ENCODE peak calls at places on chromosomes 11 and 22, in four cellular contexts. One of them, this sample, is unnamed.

GRCh38 chr22:17570851-17571631 is 7.7 kb downstream of the SLC25A18 start:
- DNase-seq in heart left ventricle: peak
- DNase-seq in coronary artery: peak
- DNase-seq in Peyer's patch: no peak
- DNase-seq in this sample: no peak

GRCh38 chr11:69280451-69280850 is 13.5 kb upstream of the MYEOV start:
- DNase-seq in heart left ventricle: no peak
- DNase-seq in coronary artery: no peak
- DNase-seq in Peyer's patch: no peak
- DNase-seq in this sample: no peak

GRCh38 chr11:124841765-124842700 is 23.2 kb upstream of the ROBO3 start:
- DNase-seq in Peyer's patch: no peak
- DNase-seq in coronary artery: peak
- DNase-seq in heart left ventricle: no peak
- DNase-seq in this sample: no peak

GRCh38 chr22:43479962-43480361 is 68.1 kb downstream of the MPPED1 start:
- DNase-seq in coronary artery: no peak
- DNase-seq in Peyer's patch: no peak
- DNase-seq in heart left ventricle: no peak
- DNase-seq in this sample: no peak

GRCh38 chr11:92865352-92865751 is 104.1 kb upstream of the MTNR1B start:
- DNase-seq in coronary artery: no peak
- DNase-seq in heart left ventricle: no peak
- DNase-seq in Peyer's patch: no peak
- DNase-seq in this sample: no peak

GRCh38 chr11:104570088-104570701 is 328.1 kb downstream of the CASP12 start:
- DNase-seq in coronary artery: no peak
- DNase-seq in heart left ventricle: no peak
- DNase-seq in Peyer's patch: no peak
- DNase-seq in this sample: no peak

GRCh38 chr11:88469828-88470227 is 132.3 kb upstream of the CTSC start:
- DNase-seq in heart left ventricle: no peak
- DNase-seq in coronary artery: no peak
- DNase-seq in Peyer's patch: no peak
- DNase-seq in this sample: no peak

GRCh38 chr11:47443028-47443700 is 5.8 kb downstream of the RAPSN start:
- DNase-seq in Peyer's patch: no peak
- DNase-seq in coronary artery: no peak
- DNase-seq in heart left ventricle: no peak
- DNase-seq in this sample: no peak

GRCh38 chr22:16949561-16949960 is 58.5 kb downstream of the GAB4 start:
- DNase-seq in Peyer's patch: no peak
- DNase-seq in coronary artery: no peak
- DNase-seq in heart left ventricle: no peak
- DNase-seq in this sample: no peak

DNA sequence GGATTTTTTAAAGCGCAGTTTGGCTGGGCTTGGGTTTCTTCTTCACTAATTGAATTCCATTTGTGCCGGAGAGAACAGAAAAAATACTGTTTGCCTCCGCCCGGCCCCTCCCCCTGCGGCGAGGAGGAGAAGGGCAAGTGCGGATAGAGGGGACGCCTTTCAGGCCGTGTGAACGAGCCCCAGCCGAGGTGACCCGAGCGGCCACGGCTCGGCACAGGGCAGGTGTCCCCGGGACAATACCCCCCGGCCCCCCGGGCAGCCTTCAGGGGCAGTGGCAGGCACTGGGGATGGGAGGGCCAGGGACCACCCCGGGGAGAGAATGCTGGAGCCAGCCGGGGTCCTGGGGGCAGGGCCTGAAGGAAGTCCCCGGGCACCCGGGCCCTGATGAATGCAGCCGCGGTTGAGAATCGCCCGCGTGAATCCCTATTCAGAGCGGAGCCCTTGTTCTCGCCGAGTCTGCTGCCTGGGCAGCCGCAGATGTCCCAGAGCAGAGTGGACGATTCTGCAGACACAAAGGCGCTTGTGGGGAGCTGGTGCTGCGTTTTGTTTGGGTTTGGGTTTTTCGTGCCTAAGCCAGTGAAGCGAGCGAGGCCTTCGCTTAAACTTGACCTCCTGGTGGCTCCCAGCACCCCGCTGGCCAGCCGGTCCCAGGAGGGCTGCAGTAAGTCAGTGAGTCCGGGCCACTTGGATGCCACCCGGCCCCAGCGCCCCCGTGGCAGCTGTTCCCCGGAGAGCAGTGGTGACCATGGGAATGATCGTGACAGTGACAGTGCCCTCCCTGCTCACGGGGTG is 96.0 kb downstream of the WNT7B start:
- DNase-seq in heart left ventricle: peak
- DNase-seq in Peyer's patch: peak
- DNase-seq in coronary artery: no peak
- DNase-seq in this sample: no peak
- H3K4me3 ChIP-seq in heart left ventricle: no peak
- H3K4me3 ChIP-seq in Peyer's patch: no peak
- H3K4me3 ChIP-seq in coronary artery: peak
- H3K4me3 ChIP-seq in this sample: no peak

GRCh38 chr11:75431533-75432525 is 1.2 kb downstream of the KLHL35 start:
- DNase-seq in coronary artery: no peak
- DNase-seq in Peyer's patch: peak
- DNase-seq in heart left ventricle: peak
- DNase-seq in this sample: no peak

GRCh38 chr11:75428989-75429640 is 3.9 kb downstream of the KLHL35 start:
- DNase-seq in heart left ventricle: peak
- DNase-seq in Peyer's patch: peak
- DNase-seq in coronary artery: no peak
- DNase-seq in this sample: no peak

GRCh38 chr11:75429902-75430691 is 2.9 kb downstream of the KLHL35 start:
- DNase-seq in coronary artery: no peak
- DNase-seq in heart left ventricle: peak
- DNase-seq in Peyer's patch: peak
- DNase-seq in this sample: no peak

GRCh38 chr11:75429641-75429901 is 3.4 kb downstream of the KLHL35 start:
- DNase-seq in coronary artery: no peak
- DNase-seq in heart left ventricle: no peak
- DNase-seq in Peyer's patch: no peak
- DNase-seq in this sample: no peak

GRCh38 chr11:75430692-75431532 is 2.1 kb downstream of the KLHL35 start:
- DNase-seq in heart left ventricle: peak
- DNase-seq in Peyer's patch: peak
- DNase-seq in coronary artery: no peak
- DNase-seq in this sample: no peak
- H3K4me3 ChIP-seq in heart left ventricle: peak
- H3K4me3 ChIP-seq in Peyer's patch: peak
- H3K4me3 ChIP-seq in coronary artery: peak
- H3K4me3 ChIP-seq in this sample: peak

GRCh38 chr22:20268350-20269012 is 363 bp upstream of the RTN4R start:
- DNase-seq in coronary artery: no peak
- DNase-seq in heart left ventricle: peak
- DNase-seq in Peyer's patch: peak
- DNase-seq in this sample: peak
- H3K4me3 ChIP-seq in coronary artery: peak
- H3K4me3 ChIP-seq in heart left ventricle: peak
- H3K4me3 ChIP-seq in Peyer's patch: peak
- H3K4me3 ChIP-seq in this sample: peak

GRCh38 chr11:121721961-121722360 is 269.2 kb upstream of the SORL1-AS1 start:
- DNase-seq in Peyer's patch: no peak
- DNase-seq in coronary artery: no peak
- DNase-seq in heart left ventricle: peak
- DNase-seq in this sample: no peak
- H3K4me3 ChIP-seq in Peyer's patch: no peak
- H3K4me3 ChIP-seq in coronary artery: peak
- H3K4me3 ChIP-seq in heart left ventricle: peak
- H3K4me3 ChIP-seq in this sample: no peak

GRCh38 chr22:41562461-41562860 is 1.7 kb downstream of the CSDC2 start:
- DNase-seq in coronary artery: no peak
- DNase-seq in heart left ventricle: peak
- DNase-seq in Peyer's patch: peak
- DNase-seq in this sample: no peak

GRCh38 chr22:41561335-41561734 is 525 bp downstream of the CSDC2 start:
- DNase-seq in Peyer's patch: peak
- DNase-seq in heart left ventricle: peak
- DNase-seq in coronary artery: no peak
- DNase-seq in this sample: no peak

GRCh38 chr22:41557401-41558240 is 3.2 kb upstream of the CSDC2 start:
- DNase-seq in heart left ventricle: peak
- DNase-seq in Peyer's patch: no peak
- DNase-seq in coronary artery: peak
- DNase-seq in this sample: no peak

GRCh38 chr22:41561788-41562187 is 978 bp downstream of the CSDC2 start:
- DNase-seq in Peyer's patch: peak
- DNase-seq in heart left ventricle: peak
- DNase-seq in coronary artery: no peak
- DNase-seq in this sample: no peak

DNA sequence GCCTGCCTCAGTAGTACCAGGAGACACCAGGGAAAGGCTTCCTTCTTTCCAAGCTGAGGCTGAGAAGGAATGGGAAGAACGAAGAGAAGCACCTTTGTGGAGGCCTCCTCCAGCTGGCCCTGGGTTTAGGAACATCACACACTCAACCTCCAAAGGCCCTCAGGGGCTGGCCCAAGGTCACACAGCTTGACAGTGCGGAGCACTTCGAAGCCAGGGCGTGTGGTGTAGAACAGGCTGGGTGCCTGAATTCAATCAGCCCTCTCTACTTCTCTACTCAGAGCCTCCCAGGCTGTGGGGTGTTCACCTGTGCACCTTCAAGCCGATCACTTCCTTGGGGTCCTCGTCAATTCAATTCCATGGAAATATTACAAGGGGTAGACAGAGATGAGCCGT is 719 bp upstream of the CSDC2 start:
- DNase-seq in heart left ventricle: peak
- DNase-seq in coronary artery: no peak
- DNase-seq in Peyer's patch: no peak
- DNase-seq in this sample: no peak
- H3K4me3 ChIP-seq in heart left ventricle: peak
- H3K4me3 ChIP-seq in coronary artery: peak
- H3K4me3 ChIP-seq in Peyer's patch: no peak
- H3K4me3 ChIP-seq in this sample: no peak

GRCh38 chr22:21643533-21644357 is 1.6 kb downstream of the SDF2L1 start:
- DNase-seq in heart left ventricle: no peak
- DNase-seq in Peyer's patch: no peak
- DNase-seq in coronary artery: no peak
- DNase-seq in this sample: no peak
- H3K4me3 ChIP-seq in heart left ventricle: no peak
- H3K4me3 ChIP-seq in Peyer's patch: peak
- H3K4me3 ChIP-seq in coronary artery: peak
- H3K4me3 ChIP-seq in this sample: peak

This sample was measured in neuronal stem cell.